ENCODE peak calls at places on chromosomes 2 and 18, in six cellular contexts. O is SK-N-SH, K is breast epithelium, T is cardiac muscle cell, B is AG04450, W is caudate nucleus. C is an unnamed sample.

GRCh38 chr2:70983506-70984227 is 5.2 kb downstream of the ANKRD53 start:
- DNase-seq in W (no peak), O (no peak), K (peak; percentile 7), B (no peak), T (no peak), C (no peak)

GRCh38 chr18:60295776-60296175 is 76.8 kb downstream of the MC4R start:
- DNase-seq in K (no peak), O (no peak), B (no peak), T (no peak), W (no peak), C (no peak)

GRCh38 chr2:25274868-25275574 is 66.7 kb downstream of the DNMT3A start:
- DNase-seq in O (no peak), T (no peak), B (no peak), K (no peak), W (no peak), C (no peak)

GRCh38 chr2:154133823-154134222 is 262.1 kb downstream of the GALNT13 start:
- DNase-seq in T (no peak), O (no peak), B (no peak), K (no peak), W (no peak), C (no peak)

GRCh38 chr2:64462940-64463339 is 9.0 kb downstream of the LGALSL start:
- DNase-seq in T (no peak), O (no peak), B (no peak), K (no peak), W (no peak), C (no peak)

GRCh38 chr2:5507374-5507773 is 184.8 kb upstream of the SOX11 start:
- DNase-seq in T (peak; percentile 59), B (no peak), K (no peak), W (no peak), O (no peak), C (no peak)

GRCh38 chr2:105925390-105925789 is 180.7 kb downstream of the NCK2 start:
- DNase-seq in O (peak; percentile 73), K (no peak), T (no peak), B (no peak), W (no peak), C (no peak)

GRCh38 chr2:17615728-17616351 is 75.3 kb downstream of the VSNL1 start:
- DNase-seq in W (no peak), K (peak; percentile 50), B (no peak), O (no peak), T (no peak), C (no peak)

GRCh38 chr2:232592687-232593407 is 40.6 kb upstream of the EFHD1 start:
- DNase-seq in O (no peak), B (no peak), T (no peak), W (no peak), K (no peak), C (no peak)

GRCh38 chr18:53797998-53798397 is 426.5 kb downstream of the MBD2 start:
- DNase-seq in W (no peak), T (no peak), K (no peak), O (no peak), B (no peak), C (no peak)

GRCh38 chr2:199223791-199224190 is 233.9 kb downstream of the SATB2 start:
- DNase-seq in W (no peak), B (no peak), T (no peak), O (no peak), K (no peak), C (no peak)

GRCh38 chr2:29010946-29011649 is 30.0 kb downstream of the TOGARAM2 start:
- DNase-seq in K (no peak), W (no peak), B (peak; percentile 38), O (no peak), T (peak; percentile 22), C (no peak)

GRCh38 chr2:63050916-63051794 is 525 bp downstream of the OTX1 start:
- DNase-seq in B (no peak), W (no peak), T (no peak), O (peak; percentile 58), K (no peak), C (no peak)

GRCh38 chr2:134189009-134189717 is 64.7 kb upstream of the MGAT5 start:
- DNase-seq in K (no peak), W (no peak), O (no peak), T (no peak), B (peak; percentile 32), C (no peak)

GRCh38 chr2:27887122-27887521 is 3.1 kb downstream of the RBKS start:
- DNase-seq in T (no peak), W (no peak), O (no peak), K (no peak), B (no peak), C (no peak)

GRCh38 chr2:241842067-241842415 is 16.7 kb downstream of the PDCD1 start:
- DNase-seq in O (no peak), W (no peak), B (no peak), T (no peak), K (no peak), C (no peak)

DNA sequence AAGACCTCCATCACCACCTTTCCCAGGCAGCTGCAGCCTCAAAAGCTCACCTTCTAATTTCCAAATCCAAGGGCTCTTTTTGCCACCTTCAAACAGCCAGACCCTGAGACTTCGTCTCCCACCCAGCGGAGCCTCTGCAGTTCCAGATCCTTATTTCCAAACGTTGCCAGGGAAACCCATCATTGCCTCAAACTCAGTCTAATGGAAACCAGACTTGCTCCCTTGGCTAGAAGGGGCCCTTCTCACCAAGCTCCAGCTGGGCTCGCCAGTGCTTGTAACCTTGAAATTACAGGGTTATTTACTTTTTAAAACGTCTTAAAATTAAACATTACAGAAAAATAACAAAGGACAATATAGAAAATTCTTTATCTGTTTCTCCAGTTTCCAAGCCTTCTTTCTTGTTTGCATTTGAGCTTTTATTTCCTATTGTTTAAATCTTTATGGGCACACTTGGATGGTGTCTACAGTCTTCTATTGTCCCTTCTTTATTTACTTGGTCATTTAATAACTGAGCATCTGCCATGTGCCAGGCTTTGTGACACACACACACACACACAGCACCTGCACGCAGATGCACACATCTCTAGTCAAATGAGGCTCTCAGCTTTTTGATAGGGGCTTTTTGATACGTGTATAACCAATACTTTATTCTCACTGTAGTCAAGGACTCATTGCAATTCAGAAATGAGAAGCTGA is 36.1 kb downstream of the TRPM8 start:
- DNase-seq in K (no peak), B (no peak), T (no peak), O (peak; percentile 79), W (no peak), C (no peak)
- H3K27ac ChIP-seq in K (no peak overlapping the region), B (no peak overlapping the region), T (no peak overlapping the region), O (no peak overlapping the region), W (no peak overlapping the region), C (no peak overlapping the region)

GRCh38 chr2:234493117-234493516 is 3.8 kb downstream of the ARL4C start:
- DNase-seq in T (no peak), K (no peak), O (no peak), B (no peak), W (no peak), C (no peak)
- H3K27ac ChIP-seq in T (no peak overlapping the region), K (peak overlapping the region; percentile 92), O (no peak overlapping the region), B (no peak overlapping the region), W (peak overlapping the region; percentile 44), C (no peak overlapping the region)

DNA sequence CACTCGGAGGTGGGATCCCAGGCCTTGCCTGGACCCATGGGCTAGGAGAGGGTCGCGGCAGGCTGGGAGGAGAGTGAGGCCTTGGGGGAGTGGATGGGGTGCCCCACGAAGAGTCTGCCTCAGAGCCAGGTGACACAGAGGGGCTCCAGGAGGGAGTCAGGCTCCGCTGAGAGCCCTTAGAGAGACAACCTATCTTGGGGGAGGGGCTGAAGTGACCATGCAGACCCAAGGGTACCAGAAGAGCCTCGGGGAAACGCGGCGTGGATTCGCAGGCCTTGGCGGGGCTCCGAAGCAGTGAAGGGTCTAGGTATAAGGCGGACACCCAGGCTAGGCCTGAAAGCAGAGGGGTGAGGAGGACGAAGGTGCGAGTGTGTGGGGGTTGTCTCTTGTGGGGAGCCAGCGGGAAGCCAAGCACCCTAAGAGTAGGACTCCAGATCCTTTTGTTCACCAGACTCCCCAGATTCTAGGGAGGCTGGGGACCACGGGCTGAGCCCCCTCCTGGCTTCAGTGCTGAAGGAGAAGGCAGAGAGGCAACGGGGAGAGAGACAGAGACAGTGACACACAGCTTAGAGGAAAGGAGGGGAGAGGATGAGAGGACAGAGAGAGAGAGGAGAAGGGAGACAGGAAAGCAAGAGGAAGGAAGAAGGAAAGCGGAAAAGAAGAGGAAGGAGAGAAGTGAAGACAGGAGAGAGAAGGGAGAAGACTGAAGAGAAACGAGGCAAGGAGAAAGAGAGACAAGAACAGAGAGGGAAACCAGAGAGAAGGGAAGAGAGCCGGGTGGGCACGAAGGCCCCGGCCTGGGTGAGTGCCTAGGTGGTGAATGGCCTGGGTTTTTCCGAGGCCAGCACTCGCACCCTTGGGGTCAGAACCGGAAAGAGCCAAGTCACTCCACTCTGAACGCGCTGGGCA is 1.1 kb upstream of the HOXD11 start:
- DNase-seq in W (no peak), B (no peak), O (no peak), K (no peak), T (no peak), C (no peak)
- H3K27ac ChIP-seq in W (no peak overlapping the region), B (no peak overlapping the region), O (no peak overlapping the region), K (no peak overlapping the region), T (no peak overlapping the region), C (no peak overlapping the region)

DNA sequence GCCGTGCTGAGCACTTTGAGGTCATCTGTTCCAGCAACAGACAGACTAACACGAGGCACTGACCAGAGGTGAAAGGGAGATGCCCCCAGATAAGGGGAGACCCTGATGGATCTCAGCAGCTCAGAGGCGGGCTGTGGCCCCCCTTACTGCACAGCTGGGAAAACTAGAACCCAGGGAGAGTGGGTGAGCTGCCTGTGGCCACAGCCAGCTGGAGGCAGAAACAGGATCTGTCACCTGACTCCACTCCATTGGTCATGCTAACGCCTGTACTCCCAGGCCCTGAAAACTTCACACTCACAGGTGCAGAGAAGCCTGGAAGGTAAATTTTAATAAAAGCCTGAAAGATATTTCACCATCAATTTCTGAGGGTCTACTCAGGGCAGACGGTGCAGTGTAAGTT is 173.6 kb downstream of the EIPR1 start:
- DNase-seq in O (no peak), T (no peak), B (no peak), W (no peak), K (no peak), C (no peak)
- H3K27ac ChIP-seq in O (no peak overlapping the region), T (no peak overlapping the region), B (no peak overlapping the region), W (peak overlapping the region; percentile 41), K (no peak overlapping the region), C (no peak overlapping the region)

GRCh38 chr2:39513641-39514094 is 76.6 kb upstream of the MAP4K3 start:
- DNase-seq in T (peak; percentile 61), W (peak; percentile 11), B (peak; percentile 85), O (peak; percentile 57), K (no peak), C (peak; percentile 60)
- H3K27ac ChIP-seq in T (no peak overlapping the region), W (no peak overlapping the region), B (peak overlapping the region; percentile 54), O (peak overlapping the region; percentile 60), K (no peak overlapping the region), C (no peak overlapping the region)

C was measured in substantia nigra.